ENCODE peak calls at places on chromosome 18, in four cellular contexts. One of them, this sample, is unnamed.

GRCh38 chr18:5895300-5895885 is at the start of gene TMEM200C:
- DNase-seq in cardiac muscle cell: peak; percentile 83
- DNase-seq in heart left ventricle: peak; percentile 23
- DNase-seq in tibial artery: no peak
- DNase-seq in this sample: no peak

GRCh38 chr18:31611511-31611910 is 19.8 kb downstream of the TTR start:
- DNase-seq in tibial artery: no peak
- DNase-seq in cardiac muscle cell: no peak
- DNase-seq in heart left ventricle: no peak
- DNase-seq in this sample: no peak

GRCh38 chr18:36158261-36158867 is 28.7 kb downstream of the ELP2 start:
- DNase-seq in tibial artery: no peak
- DNase-seq in cardiac muscle cell: no peak
- DNase-seq in heart left ventricle: no peak
- DNase-seq in this sample: no peak

GRCh38 chr18:27136208-27136535 is 48.9 kb downstream of the CHST9 start:
- DNase-seq in heart left ventricle: no peak
- DNase-seq in tibial artery: no peak
- DNase-seq in cardiac muscle cell: no peak
- DNase-seq in this sample: no peak

GRCh38 chr18:61551586-61551985 is 218.4 kb downstream of the CDH20 start:
- DNase-seq in cardiac muscle cell: peak; percentile 85
- DNase-seq in tibial artery: no peak
- DNase-seq in heart left ventricle: peak; percentile 56
- DNase-seq in this sample: peak; percentile 7

GRCh38 chr18:54928236-54928635 is 31.0 kb downstream of the CCDC68 start:
- DNase-seq in tibial artery: no peak
- DNase-seq in cardiac muscle cell: no peak
- DNase-seq in heart left ventricle: no peak
- DNase-seq in this sample: no peak

GRCh38 chr18:39453882-39454281 is 1888.3 kb upstream of the CELF4 start:
- DNase-seq in tibial artery: no peak
- DNase-seq in cardiac muscle cell: no peak
- DNase-seq in heart left ventricle: peak; percentile 51
- DNase-seq in this sample: no peak

GRCh38 chr18:75407468-75408437 is 19.8 kb downstream of the SMIM21 start:
- DNase-seq in heart left ventricle: no peak
- DNase-seq in tibial artery: no peak
- DNase-seq in cardiac muscle cell: no peak
- DNase-seq in this sample: no peak

GRCh38 chr18:21703241-21703820 is 1.2 kb downstream of the ABHD3 start:
- DNase-seq in heart left ventricle: no peak
- DNase-seq in cardiac muscle cell: no peak
- DNase-seq in tibial artery: no peak
- DNase-seq in this sample: peak; percentile 17

GRCh38 chr18:54330768-54331548 is 26.7 kb downstream of the STARD6 start:
- DNase-seq in tibial artery: no peak
- DNase-seq in heart left ventricle: no peak
- DNase-seq in cardiac muscle cell: no peak
- DNase-seq in this sample: no peak

GRCh38 chr18:58051765-58052460 is 7.9 kb downstream of the NEDD4L start:
- DNase-seq in tibial artery: no peak
- DNase-seq in cardiac muscle cell: no peak
- DNase-seq in heart left ventricle: no peak
- DNase-seq in this sample: no peak

GRCh38 chr18:45169610-45170009 is 445.7 kb upstream of the SLC14A2 start:
- DNase-seq in heart left ventricle: no peak
- DNase-seq in tibial artery: peak; percentile 78
- DNase-seq in cardiac muscle cell: no peak
- DNase-seq in this sample: no peak

GRCh38 chr18:68642003-68642402 is 72.9 kb downstream of the TMX3 start:
- DNase-seq in heart left ventricle: no peak
- DNase-seq in tibial artery: no peak
- DNase-seq in cardiac muscle cell: no peak
- DNase-seq in this sample: no peak

GRCh38 chr18:55407191-55407590 is 180.8 kb downstream of the TCF4 start:
- DNase-seq in heart left ventricle: no peak
- DNase-seq in cardiac muscle cell: no peak
- DNase-seq in tibial artery: no peak
- DNase-seq in this sample: no peak

GRCh38 chr18:36620801-36621200 is 208.0 kb downstream of the TPGS2 start:
- DNase-seq in heart left ventricle: no peak
- DNase-seq in tibial artery: no peak
- DNase-seq in cardiac muscle cell: no peak
- DNase-seq in this sample: no peak

GRCh38 chr18:42534313-42534712 is 579.3 kb downstream of the PIK3C3 start:
- DNase-seq in tibial artery: no peak
- DNase-seq in cardiac muscle cell: no peak
- DNase-seq in heart left ventricle: no peak
- DNase-seq in this sample: no peak

DNA sequence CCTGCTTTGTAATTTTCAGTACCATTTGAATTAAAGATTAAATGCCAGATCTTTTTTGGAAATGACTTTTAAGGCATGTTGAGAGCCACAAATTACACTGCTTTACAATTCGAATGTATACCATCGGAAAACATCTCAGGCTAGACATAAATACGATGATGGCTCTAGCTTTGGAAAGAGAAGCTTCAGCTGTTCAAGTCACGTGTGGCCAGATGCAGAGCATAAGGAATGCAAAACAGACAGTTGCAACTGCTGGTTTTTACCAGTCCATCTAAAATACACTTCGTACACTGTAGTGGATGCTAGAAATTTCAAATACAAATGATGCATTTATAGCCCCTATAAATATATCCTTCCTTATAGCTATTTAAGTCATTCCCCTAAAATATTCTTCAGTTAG is 8.0 kb downstream of the ZNF516 start:
- DNase-seq in heart left ventricle: no peak
- DNase-seq in tibial artery: no peak
- DNase-seq in cardiac muscle cell: no peak
- DNase-seq in this sample: no peak
- H3K27ac ChIP-seq in heart left ventricle: no peak overlapping the region
- H3K27ac ChIP-seq in tibial artery: no peak overlapping the region
- H3K27ac ChIP-seq in cardiac muscle cell: no peak overlapping the region
- H3K27ac ChIP-seq in this sample: peak overlapping the region; percentile 39

GRCh38 chr18:48876590-48876989 is 74.2 kb downstream of the SMAD7 start:
- DNase-seq in cardiac muscle cell: no peak
- DNase-seq in heart left ventricle: no peak
- DNase-seq in tibial artery: peak; percentile 48
- DNase-seq in this sample: no peak

GRCh38 chr18:48875942-48876511 is 74.7 kb downstream of the SMAD7 start:
- DNase-seq in tibial artery: peak; percentile 67
- DNase-seq in cardiac muscle cell: peak; percentile 63
- DNase-seq in heart left ventricle: no peak
- DNase-seq in this sample: no peak

GRCh38 chr18:48874233-48874632 is 76.5 kb downstream of the SMAD7 start:
- DNase-seq in heart left ventricle: no peak
- DNase-seq in cardiac muscle cell: no peak
- DNase-seq in tibial artery: peak; percentile 66
- DNase-seq in this sample: no peak

GRCh38 chr18:48874701-48875162 is 76.0 kb downstream of the SMAD7 start:
- DNase-seq in cardiac muscle cell: no peak
- DNase-seq in tibial artery: peak; percentile 67
- DNase-seq in heart left ventricle: no peak
- DNase-seq in this sample: no peak

DNA sequence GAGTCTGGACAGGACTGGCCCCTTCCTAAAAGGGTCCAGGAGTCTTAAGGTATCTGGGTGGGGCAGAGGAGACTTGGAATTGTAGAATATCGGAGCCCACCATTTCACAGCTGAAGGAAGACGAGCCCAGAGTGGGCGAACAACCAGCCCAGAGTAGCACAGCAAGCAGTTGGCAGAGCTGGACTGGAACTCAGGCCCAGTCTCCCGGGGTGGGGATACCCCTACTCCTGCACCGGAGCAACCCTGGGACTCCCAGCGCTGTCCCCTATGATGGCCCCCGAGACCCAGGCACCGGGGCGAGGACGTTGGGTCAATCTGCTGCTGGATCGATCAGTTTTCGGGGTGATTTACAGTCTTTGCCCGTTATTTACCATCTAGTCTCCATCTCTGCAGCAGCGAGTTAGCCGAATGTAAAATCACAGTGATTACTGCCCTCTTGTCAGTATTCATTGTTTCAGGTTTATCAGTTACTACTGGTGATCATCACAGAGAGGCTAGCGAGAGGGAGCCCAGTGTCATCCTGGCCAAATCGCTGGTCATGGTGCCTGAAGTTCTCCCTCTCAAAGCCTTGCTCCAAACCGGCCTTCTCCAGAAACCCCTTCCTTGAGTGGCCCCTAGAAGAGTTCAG is 75.3 kb downstream of the SMAD7 start:
- DNase-seq in cardiac muscle cell: no peak
- DNase-seq in heart left ventricle: no peak
- DNase-seq in tibial artery: peak; percentile 64
- DNase-seq in this sample: no peak
- H3K27ac ChIP-seq in cardiac muscle cell: peak overlapping the region; percentile 2
- H3K27ac ChIP-seq in heart left ventricle: no peak overlapping the region
- H3K27ac ChIP-seq in tibial artery: peak overlapping the region; percentile 81
- H3K27ac ChIP-seq in this sample: no peak overlapping the region

GRCh38 chr18:23718731-23719130 is 29.5 kb downstream of the LAMA3 start:
- DNase-seq in tibial artery: no peak
- DNase-seq in heart left ventricle: no peak
- DNase-seq in cardiac muscle cell: no peak
- DNase-seq in this sample: no peak
- H3K27ac ChIP-seq in tibial artery: no peak overlapping the region
- H3K27ac ChIP-seq in heart left ventricle: no peak overlapping the region
- H3K27ac ChIP-seq in cardiac muscle cell: no peak overlapping the region
- H3K27ac ChIP-seq in this sample: no peak overlapping the region

GRCh38 chr18:49613141-49613641 is 51.3 kb downstream of the LIPG start:
- DNase-seq in tibial artery: no peak
- DNase-seq in cardiac muscle cell: no peak
- DNase-seq in heart left ventricle: no peak
- DNase-seq in this sample: no peak
- H3K27ac ChIP-seq in tibial artery: no peak overlapping the region
- H3K27ac ChIP-seq in cardiac muscle cell: no peak overlapping the region
- H3K27ac ChIP-seq in heart left ventricle: no peak overlapping the region
- H3K27ac ChIP-seq in this sample: no peak overlapping the region

GRCh38 chr18:59109375-59109774 is 30.3 kb upstream of the SEC11C start:
- DNase-seq in tibial artery: no peak
- DNase-seq in cardiac muscle cell: no peak
- DNase-seq in heart left ventricle: no peak
- DNase-seq in this sample: no peak

GRCh38 chr18:59114160-59114559 is 25.5 kb upstream of the SEC11C start:
- DNase-seq in tibial artery: no peak
- DNase-seq in heart left ventricle: no peak
- DNase-seq in cardiac muscle cell: no peak
- DNase-seq in this sample: no peak
- H3K27ac ChIP-seq in tibial artery: no peak overlapping the region
- H3K27ac ChIP-seq in heart left ventricle: no peak overlapping the region
- H3K27ac ChIP-seq in cardiac muscle cell: no peak overlapping the region
- H3K27ac ChIP-seq in this sample: no peak overlapping the region

GRCh38 chr18:35128675-35129074 is 87.5 kb downstream of the MAPRE2 start:
- DNase-seq in tibial artery: no peak
- DNase-seq in heart left ventricle: no peak
- DNase-seq in cardiac muscle cell: no peak
- DNase-seq in this sample: no peak

GRCh38 chr18:35134190-35134730 is 93.0 kb downstream of the MAPRE2 start:
- DNase-seq in tibial artery: no peak
- DNase-seq in cardiac muscle cell: no peak
- DNase-seq in heart left ventricle: no peak
- DNase-seq in this sample: no peak

GRCh38 chr18:35132284-35132910 is 91.2 kb downstream of the MAPRE2 start:
- DNase-seq in cardiac muscle cell: peak; percentile 19
- DNase-seq in heart left ventricle: no peak
- DNase-seq in tibial artery: no peak
- DNase-seq in this sample: no peak

GRCh38 chr18:35130236-35130635 is 89.0 kb downstream of the MAPRE2 start:
- DNase-seq in tibial artery: no peak
- DNase-seq in cardiac muscle cell: no peak
- DNase-seq in heart left ventricle: no peak
- DNase-seq in this sample: no peak

GRCh38 chr18:35131387-35132283 is 90.4 kb downstream of the MAPRE2 start:
- DNase-seq in cardiac muscle cell: no peak
- DNase-seq in heart left ventricle: no peak
- DNase-seq in tibial artery: no peak
- DNase-seq in this sample: no peak
- H3K27ac ChIP-seq in cardiac muscle cell: no peak overlapping the region
- H3K27ac ChIP-seq in heart left ventricle: peak overlapping the region; percentile 18
- H3K27ac ChIP-seq in tibial artery: no peak overlapping the region
- H3K27ac ChIP-seq in this sample: no peak overlapping the region

GRCh38 chr18:49717617-49718016 is 95.7 kb downstream of the ACAA2 start:
- DNase-seq in tibial artery: no peak
- DNase-seq in cardiac muscle cell: no peak
- DNase-seq in heart left ventricle: no peak
- DNase-seq in this sample: no peak
- H3K27ac ChIP-seq in tibial artery: no peak overlapping the region
- H3K27ac ChIP-seq in cardiac muscle cell: no peak overlapping the region
- H3K27ac ChIP-seq in heart left ventricle: no peak overlapping the region
- H3K27ac ChIP-seq in this sample: no peak overlapping the region

DNA sequence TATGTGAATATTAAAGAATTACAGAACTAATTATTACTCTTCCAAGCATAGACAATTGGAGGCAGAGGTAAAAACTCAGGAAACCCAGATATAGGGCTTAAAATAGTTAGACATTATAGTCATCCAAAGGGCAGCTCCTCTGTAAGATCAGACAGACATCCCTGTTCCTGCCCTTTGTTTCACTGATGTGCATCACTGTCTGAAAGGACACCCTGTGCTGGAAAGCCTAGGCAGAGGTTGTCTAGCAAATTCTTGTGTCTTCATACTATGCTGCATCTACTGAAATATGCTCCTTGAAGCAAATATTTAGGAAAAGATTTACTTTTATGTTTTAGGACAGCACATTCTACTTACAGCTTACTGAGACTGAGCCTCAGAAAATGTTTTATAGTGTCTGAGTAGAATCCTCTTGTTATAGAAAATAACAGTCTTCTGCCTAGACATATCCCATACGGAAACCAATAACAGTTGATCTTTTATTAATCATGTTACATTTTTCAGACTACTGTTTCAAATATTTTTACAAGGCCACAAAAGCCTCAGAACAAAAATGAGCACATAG is 977.3 kb upstream of the CDH2 start:
- DNase-seq in heart left ventricle: no peak
- DNase-seq in cardiac muscle cell: no peak
- DNase-seq in tibial artery: no peak
- DNase-seq in this sample: no peak
- H3K27ac ChIP-seq in heart left ventricle: no peak overlapping the region
- H3K27ac ChIP-seq in cardiac muscle cell: no peak overlapping the region
- H3K27ac ChIP-seq in tibial artery: no peak overlapping the region
- H3K27ac ChIP-seq in this sample: no peak overlapping the region

DNA sequence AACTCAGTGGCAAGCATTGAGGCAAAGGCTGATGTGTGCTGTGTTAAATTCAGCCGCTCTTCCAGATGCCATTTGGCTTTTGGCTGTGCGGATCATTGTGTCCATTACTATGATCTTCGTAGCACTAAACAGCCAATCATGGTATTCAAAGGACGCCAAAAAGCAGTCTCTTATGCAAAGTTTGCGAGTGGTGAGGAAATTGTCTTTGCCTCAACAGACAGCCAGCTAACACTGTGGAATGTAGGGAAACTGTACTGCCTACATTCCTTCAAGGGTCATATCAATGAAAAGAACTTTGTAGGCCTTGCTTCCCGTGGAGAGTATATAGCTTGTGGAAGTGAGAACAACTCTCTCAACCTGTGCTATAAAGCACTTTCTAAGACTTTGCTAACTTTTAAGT is 195.5 kb upstream of the RAB12 start:
- DNase-seq in cardiac muscle cell: no peak
- DNase-seq in heart left ventricle: no peak
- DNase-seq in tibial artery: no peak
- DNase-seq in this sample: no peak
- H3K27ac ChIP-seq in cardiac muscle cell: no peak overlapping the region
- H3K27ac ChIP-seq in heart left ventricle: no peak overlapping the region
- H3K27ac ChIP-seq in tibial artery: no peak overlapping the region
- H3K27ac ChIP-seq in this sample: no peak overlapping the region

GRCh38 chr18:80249217-80250093 is 2.1 kb upstream of the PARD6G start:
- DNase-seq in tibial artery: no peak
- DNase-seq in heart left ventricle: no peak
- DNase-seq in cardiac muscle cell: no peak
- DNase-seq in this sample: no peak
- H3K27ac ChIP-seq in tibial artery: no peak overlapping the region
- H3K27ac ChIP-seq in heart left ventricle: no peak overlapping the region
- H3K27ac ChIP-seq in cardiac muscle cell: no peak overlapping the region
- H3K27ac ChIP-seq in this sample: no peak overlapping the region